ENCODE peak calls at places on chromosomes 12 and 14, in seven cellular contexts. Q is breast epithelium; U is stimulated activated CD8-positive, alpha-beta memory T cell treated with anti-CD3 and anti-CD28 coated beads, Interleukin-7, amount 100 ng/mL, for 1 hour; A is bronchial epithelial cell; B is ELF-1; F is head of caudate nucleus; W is NCI-H1436. Y is an unnamed sample.

GRCh38 chr14:61372379-61372778 is 51.0 kb downstream of the PRKCH start:
- DNase-seq in Q (no peak), U (no peak), A (no peak), B (no peak), F (no peak), W (no peak), Y (no peak)

GRCh38 chr12:79737875-79738718 is 47.3 kb upstream of the PAWR start:
- DNase-seq in Q (no peak), U (no peak), A (peak), B (peak), F (no peak), W (peak), Y (peak)

GRCh38 chr14:104694475-104694950 is 5.1 kb downstream of the INF2 start:
- DNase-seq in Q (no peak), U (no peak), A (no peak), B (no peak), F (peak), W (no peak), Y (no peak)

GRCh38 chr12:4285070-4285469 is 11.5 kb downstream of the CCND2 start:
- DNase-seq in Q (no peak), U (no peak), A (no peak), B (no peak), F (no peak), W (no peak), Y (no peak)

GRCh38 chr14:100680439-100681051 is 46.1 kb upstream of the DLK1 start:
- DNase-seq in Q (no peak), U (no peak), A (no peak), B (no peak), F (no peak), W (no peak), Y (no peak)

GRCh38 chr12:22821985-22822384 is 197.0 kb downstream of the ETNK1 start:
- DNase-seq in Q (no peak), U (no peak), A (no peak), B (peak), F (no peak), W (no peak), Y (peak)

GRCh38 chr12:39467432-39467870 is 24.5 kb upstream of the KIF21A start:
- DNase-seq in Q (no peak), U (no peak), A (peak), B (no peak), F (no peak), W (no peak), Y (peak)

GRCh38 chr12:131102991-131103609 is 149.4 kb downstream of the ADGRD1 start:
- DNase-seq in Q (peak), U (no peak), A (no peak), B (peak), F (peak), W (no peak), Y (no peak)

GRCh38 chr12:48882325-48882687 is 16.6 kb upstream of the RND1 start:
- DNase-seq in Q (no peak), U (no peak), A (peak), B (peak), F (no peak), W (no peak), Y (peak)

GRCh38 chr14:49240383-49240782 is 345.8 kb downstream of the RPS29 start:
- DNase-seq in Q (no peak), U (no peak), A (peak), B (peak), F (no peak), W (no peak), Y (peak)

GRCh38 chr14:39946796-39947195 is 514.6 kb upstream of the FBXO33 start:
- DNase-seq in Q (no peak), U (no peak), A (peak), B (no peak), F (no peak), W (no peak), Y (peak)